ENCODE peak calls at places on chromosomes 11 and 22, in six cellular contexts. X is A549, J is left ventricle myocardium inferior, O is lower lobe of right lung, I is heart right ventricle, A is H9. H is an unnamed sample.

GRCh38 chr11:46382644-46383403 is 1.4 kb downstream of the MDK start:
- DNase-seq in X (peak; percentile 75), J (no peak), O (no peak), I (no peak), A (peak; percentile 75), H (no peak)

GRCh38 chr22:24162377-24162927 is 18.8 kb upstream of the SUSD2 start:
- DNase-seq in X (no peak), J (no peak), O (no peak), I (no peak), A (no peak), H (no peak)

GRCh38 chr11:74462009-74462408 is 5.3 kb downstream of the KCNE3 start:
- DNase-seq in X (no peak), J (peak; percentile 84), O (peak; percentile 93), I (peak; percentile 70), A (no peak), H (no peak)

GRCh38 chr22:23709107-23709506 is 18.3 kb downstream of the RGL4 start:
- DNase-seq in X (no peak), J (no peak), O (no peak), I (no peak), A (no peak), H (no peak)

GRCh38 chr11:92838655-92839334 is 130.7 kb upstream of the MTNR1B start:
- DNase-seq in X (no peak), J (no peak), O (no peak), I (no peak), A (peak; percentile 64), H (no peak)

GRCh38 chr11:11261629-11262028 is 91.4 kb downstream of the CSNK2A3 start:
- DNase-seq in X (no peak), J (no peak), O (no peak), I (no peak), A (no peak), H (no peak)

GRCh38 chr22:22025320-22026156 is 43.0 kb upstream of the TOP3B start:
- DNase-seq in X (no peak), J (no peak), O (no peak), I (no peak), A (no peak), H (no peak)

GRCh38 chr11:86978756-86979608 is 23.8 kb upstream of the FZD4 start:
- DNase-seq in X (peak; percentile 56), J (no peak), O (no peak), I (peak; percentile 45), A (no peak), H (peak; percentile 26)

GRCh38 chr11:120132645-120133185 is 5.2 kb downstream of the TRIM29 start:
- DNase-seq in X (no peak), J (no peak), O (no peak), I (no peak), A (peak; percentile 13), H (no peak)

GRCh38 chr22:37561209-37562048 is 1.1 kb downstream of the CDC42EP1 start:
- DNase-seq in X (peak; percentile 85), J (peak; percentile 93), O (peak; percentile 92), I (peak; percentile 95), A (peak; percentile 89), H (peak; percentile 77)

GRCh38 chr11:46917109-46918086 is 952 bp downstream of the LRP4 start:
- DNase-seq in X (no peak), J (no peak), O (no peak), I (no peak), A (no peak), H (no peak)

GRCh38 chr11:127013550-127013949 is 13.0 kb upstream of the KIRREL3 start:
- DNase-seq in X (no peak), J (no peak), O (no peak), I (no peak), A (no peak), H (no peak)

GRCh38 chr11:125701858-125702621 is 21.4 kb upstream of the ACRV1 start:
- DNase-seq in X (no peak), J (no peak), O (no peak), I (no peak), A (peak; percentile 58), H (no peak)

GRCh38 chr22:36182871-36183270 is 18.7 kb downstream of the APOL4 start:
- DNase-seq in X (no peak), J (no peak), O (no peak), I (no peak), A (no peak), H (no peak)

GRCh38 chr11:7251836-7252682 is at the start of gene SYT9:
- DNase-seq in X (peak; percentile 21), J (no peak), O (peak; percentile 62), I (peak; percentile 11), A (peak; percentile 89), H (peak; percentile 22)

GRCh38 chr22:42792909-42793847 is 63.9 kb downstream of the ARFGAP3 start:
- DNase-seq in X (no peak), J (peak; percentile 64), O (no peak), I (peak; percentile 63), A (no peak), H (no peak)

GRCh38 chr22:50150161-50151129 is 20.1 kb upstream of the PANX2 start:
- DNase-seq in X (no peak), J (no peak), O (no peak), I (no peak), A (no peak), H (no peak)

GRCh38 chr11:129846508-129847335 is 31.1 kb downstream of the TMEM45B start:
- DNase-seq in X (peak; percentile 61), J (no peak), O (no peak), I (no peak), A (no peak), H (peak; percentile 67)

GRCh38 chr22:33476716-33477115 is 418.5 kb upstream of the SYN3 start:
- DNase-seq in X (peak; percentile 15), J (no peak), O (no peak), I (no peak), A (no peak), H (no peak)

GRCh38 chr22:17267661-17268330 is 48.6 kb upstream of the ADA2 start:
- DNase-seq in X (no peak), J (no peak), O (no peak), I (no peak), A (no peak), H (no peak)

GRCh38 chr11:61090092-61090491 is 12.2 kb upstream of the CD5 start:
- DNase-seq in X (no peak), J (no peak), O (no peak), I (no peak), A (no peak), H (no peak)

GRCh38 chr11:17546240-17546639 is 819 bp upstream of the OTOG start:
- DNase-seq in X (no peak), J (no peak), O (no peak), I (no peak), A (no peak), H (no peak)

GRCh38 chr11:17550455-17551346 is 3.6 kb downstream of the OTOG start:
- DNase-seq in X (no peak), J (no peak), O (no peak), I (no peak), A (no peak), H (peak; percentile 12)

GRCh38 chr11:17548444-17548843 is 1.4 kb downstream of the OTOG start:
- DNase-seq in X (peak; percentile 32), J (no peak), O (no peak), I (no peak), A (peak; percentile 75), H (no peak)

GRCh38 chr11:17547051-17547577 is at the start of gene OTOG:
- DNase-seq in X (no peak), J (no peak), O (no peak), I (no peak), A (peak; percentile 96), H (peak; percentile 17)

DNA sequence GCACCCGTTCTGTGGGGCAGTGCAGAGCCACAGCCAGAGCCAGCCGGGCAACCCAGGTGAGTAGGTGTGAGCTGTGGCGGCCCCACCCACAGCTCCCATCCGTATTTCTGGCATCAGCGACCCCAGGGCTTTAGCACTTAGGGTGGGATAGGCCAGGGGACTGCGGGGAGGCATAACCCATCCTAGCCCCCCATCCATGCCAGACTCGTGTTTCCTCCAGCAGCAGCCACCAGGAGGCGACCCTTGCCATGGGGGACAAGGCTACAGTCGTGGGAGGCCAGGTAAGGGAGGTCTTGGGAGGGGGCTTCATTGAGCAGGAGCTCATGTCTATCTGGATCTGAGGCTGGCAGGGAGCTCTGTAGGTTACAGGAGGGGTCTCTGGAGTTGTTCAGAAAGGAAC is 873 bp downstream of the OTOG start:
- DNase-seq in X (no peak), J (no peak), O (no peak), I (no peak), A (peak; percentile 67), H (no peak)
- TF ChIP-seq CTCF in X (no peak), J (no peak), O (no peak), I (no peak), A (peak; percentile 28), H (no peak)

GRCh38 chr11:110152199-110152598 is 59.0 kb downstream of the ZC3H12C start:
- DNase-seq in X (no peak), J (no peak), O (no peak), I (no peak), A (no peak), H (no peak)
- H3K27ac ChIP-seq in X (peak overlapping the region; percentile 11), J (no peak overlapping the region), O (no peak overlapping the region), I (no peak overlapping the region), A (no peak overlapping the region), H (no peak overlapping the region)

DNA sequence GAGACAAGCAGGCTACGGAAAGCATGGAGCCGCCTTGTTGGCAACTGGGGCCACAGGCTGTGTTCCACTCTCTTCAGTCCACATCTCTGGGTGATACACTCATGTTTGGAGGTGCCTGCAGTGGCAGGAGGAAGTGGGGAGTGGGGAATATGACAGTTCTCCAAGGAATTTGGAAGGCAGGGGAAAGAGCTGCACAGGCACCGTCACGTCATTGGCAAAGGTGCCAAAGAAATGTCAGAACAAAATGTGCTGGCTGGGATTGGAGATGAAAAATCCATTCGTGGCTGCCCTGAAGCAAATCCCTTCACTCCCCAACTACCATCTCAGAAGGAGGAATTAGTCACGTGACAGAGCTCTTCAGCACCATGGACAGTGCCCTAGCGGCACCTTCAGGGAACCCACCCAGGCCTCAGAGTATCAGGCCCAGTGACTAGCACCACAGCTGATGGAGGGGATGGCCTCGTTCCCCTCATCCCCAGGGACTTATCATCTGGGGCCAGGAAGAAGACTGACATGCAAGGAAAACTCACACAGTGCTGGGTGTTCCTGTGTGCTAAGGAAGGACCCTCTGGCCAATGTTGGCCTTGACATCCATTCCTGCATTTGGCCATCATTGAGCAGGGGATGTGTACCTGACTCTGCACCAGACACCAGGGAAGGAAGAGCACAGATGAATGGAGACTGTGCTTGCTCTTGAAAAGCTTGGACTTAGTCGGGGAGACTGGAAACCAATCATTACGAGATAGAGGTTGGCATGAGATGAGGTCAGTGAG is 48.5 kb upstream of the PRDM11 start:
- DNase-seq in X (peak; percentile 23), J (no peak), O (no peak), I (peak; percentile 76), A (peak; percentile 84), H (peak; percentile 69)
- TF ChIP-seq CTCF in X (no peak), J (no peak), O (no peak), I (no peak), A (no peak), H (no peak)

DNA sequence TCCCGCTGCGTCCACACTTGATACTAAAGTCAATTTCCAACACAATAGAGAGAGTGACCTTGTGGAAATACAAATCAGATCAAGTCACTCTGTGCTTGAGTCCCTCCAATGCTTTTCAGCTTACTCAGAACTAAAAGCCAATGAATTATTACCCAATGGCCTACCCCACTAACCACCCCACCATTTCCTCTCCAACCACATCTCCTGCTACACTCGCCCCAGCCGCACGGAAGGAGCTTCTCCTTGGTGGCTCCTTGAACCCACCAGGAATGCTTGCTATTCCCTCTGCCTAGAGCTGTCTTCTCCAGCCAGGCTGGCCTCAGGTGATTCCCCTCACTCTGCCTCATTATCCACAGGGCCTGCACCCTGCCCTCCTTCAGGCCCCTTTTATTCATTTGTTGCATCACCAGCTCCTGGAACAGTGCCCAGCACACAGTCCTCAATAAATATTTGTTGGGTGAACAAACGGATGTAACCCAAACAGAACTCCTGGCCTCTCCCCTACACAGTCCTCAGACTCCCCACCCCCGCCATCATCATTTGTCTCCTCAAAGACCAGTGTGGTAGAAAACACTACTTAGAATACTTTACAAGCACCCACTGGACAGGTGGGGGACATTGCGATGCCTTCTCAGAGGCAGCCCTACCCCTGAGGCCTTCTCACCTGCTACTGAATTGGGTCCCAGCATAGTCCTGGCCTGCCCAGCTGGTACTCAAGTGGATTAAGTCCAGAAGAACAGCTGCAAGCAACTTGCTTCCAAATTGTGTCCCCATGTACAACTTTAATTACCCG is 12.6 kb downstream of the ABTB2 start:
- DNase-seq in X (peak; percentile 90), J (peak; percentile 42), O (no peak), I (no peak), A (peak; percentile 18), H (peak; percentile 85)
- H3K27ac ChIP-seq in X (peak overlapping the region; percentile 88), J (peak overlapping the region; percentile 88), O (no peak overlapping the region), I (peak overlapping the region; percentile 49), A (no peak overlapping the region), H (peak overlapping the region; percentile 75)